ENCODE peak calls at places on chromosomes 4 and X, in six cellular contexts. One of them, this sample, is unnamed.

GRCh38 chrX:108945883-108946523 is 209.6 kb upstream of the IRS4 start:
- DNase-seq in upper lobe of left lung: no peak
- DNase-seq in kidney: no peak
- DNase-seq in PC-3: peak; percentile 20
- DNase-seq in lower lobe of right lung: no peak
- DNase-seq in RWPE2: no peak
- DNase-seq in this sample: no peak

GRCh38 chr4:154332681-154333421 is 158.7 kb downstream of the DCHS2 start:
- DNase-seq in kidney: peak; percentile 74
- DNase-seq in upper lobe of left lung: no peak
- DNase-seq in RWPE2: no peak
- DNase-seq in lower lobe of right lung: peak; percentile 48
- DNase-seq in PC-3: no peak
- DNase-seq in this sample: no peak

GRCh38 chr4:89590102-89590501 is 246.9 kb downstream of the SNCA start:
- DNase-seq in PC-3: no peak
- DNase-seq in lower lobe of right lung: no peak
- DNase-seq in upper lobe of left lung: no peak
- DNase-seq in kidney: no peak
- DNase-seq in RWPE2: no peak
- DNase-seq in this sample: no peak

GRCh38 chrX:49176421-49177326 is 5.0 kb downstream of the PLP2 start:
- DNase-seq in kidney: no peak
- DNase-seq in upper lobe of left lung: peak; percentile 49
- DNase-seq in lower lobe of right lung: peak; percentile 56
- DNase-seq in RWPE2: no peak
- DNase-seq in PC-3: no peak
- DNase-seq in this sample: no peak

GRCh38 chr4:21512351-21512750 is 436.2 kb downstream of the KCNIP4 start:
- DNase-seq in kidney: no peak
- DNase-seq in RWPE2: no peak
- DNase-seq in upper lobe of left lung: no peak
- DNase-seq in lower lobe of right lung: no peak
- DNase-seq in PC-3: peak; percentile 50
- DNase-seq in this sample: peak; percentile 13

GRCh38 chr4:145427221-145427620 is 54.4 kb upstream of the SMAD1 start:
- DNase-seq in lower lobe of right lung: no peak
- DNase-seq in kidney: no peak
- DNase-seq in RWPE2: no peak
- DNase-seq in upper lobe of left lung: no peak
- DNase-seq in PC-3: no peak
- DNase-seq in this sample: no peak

GRCh38 chrX:108516184-108516583 is 76.5 kb downstream of the COL4A5 start:
- DNase-seq in upper lobe of left lung: no peak
- DNase-seq in RWPE2: no peak
- DNase-seq in PC-3: no peak
- DNase-seq in kidney: no peak
- DNase-seq in lower lobe of right lung: no peak
- DNase-seq in this sample: no peak

GRCh38 chr4:182938213-182938645 is 21.0 kb upstream of the DCTD start:
- DNase-seq in upper lobe of left lung: peak; percentile 77
- DNase-seq in kidney: peak; percentile 82
- DNase-seq in RWPE2: no peak
- DNase-seq in PC-3: peak; percentile 75
- DNase-seq in lower lobe of right lung: peak; percentile 79
- DNase-seq in this sample: no peak

GRCh38 chrX:133645251-133645650 is 230.0 kb upstream of the GPC4 start:
- DNase-seq in lower lobe of right lung: no peak
- DNase-seq in RWPE2: no peak
- DNase-seq in kidney: no peak
- DNase-seq in upper lobe of left lung: no peak
- DNase-seq in PC-3: no peak
- DNase-seq in this sample: no peak

GRCh38 chrX:1933964-1934363 is 319.1 kb downstream of the ASMT start:
- DNase-seq in kidney: no peak
- DNase-seq in PC-3: no peak
- DNase-seq in lower lobe of right lung: no peak
- DNase-seq in upper lobe of left lung: no peak
- DNase-seq in RWPE2: no peak
- DNase-seq in this sample: no peak

GRCh38 chr4:51943221-51943620 is 76.9 kb downstream of the LRRC66 start:
- DNase-seq in kidney: no peak
- DNase-seq in RWPE2: no peak
- DNase-seq in PC-3: peak; percentile 88
- DNase-seq in lower lobe of right lung: no peak
- DNase-seq in upper lobe of left lung: no peak
- DNase-seq in this sample: peak; percentile 44

GRCh38 chr4:116302990-116303735 is 782.2 kb downstream of the TRAM1L1 start:
- DNase-seq in kidney: no peak
- DNase-seq in RWPE2: no peak
- DNase-seq in lower lobe of right lung: no peak
- DNase-seq in PC-3: no peak
- DNase-seq in upper lobe of left lung: no peak
- DNase-seq in this sample: no peak
- TF ChIP-seq CTCF in kidney: no peak
- TF ChIP-seq CTCF in RWPE2: no peak
- TF ChIP-seq CTCF in lower lobe of right lung: no peak
- TF ChIP-seq CTCF in PC-3: no peak
- TF ChIP-seq CTCF in upper lobe of left lung: no peak
- TF ChIP-seq CTCF in this sample: no peak

DNA sequence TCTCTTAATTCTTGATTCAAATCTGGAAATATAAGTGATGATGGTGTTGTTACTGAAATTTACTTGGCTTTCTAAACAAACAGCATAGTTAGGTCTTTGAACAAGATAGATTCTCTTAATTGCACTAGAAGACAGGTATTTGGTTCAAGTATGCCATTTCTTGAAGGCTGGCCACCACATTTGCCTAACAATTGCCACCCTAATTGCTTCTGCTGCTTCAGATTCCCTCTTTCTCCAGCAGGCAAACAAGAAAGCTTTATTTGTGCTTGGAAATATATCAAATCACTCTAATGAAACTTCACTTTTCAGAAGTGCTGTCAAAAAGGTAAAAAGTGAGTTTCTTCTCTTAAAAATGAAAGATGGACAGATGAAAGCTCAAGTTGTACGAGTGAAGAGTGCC is 418.6 kb downstream of the INPP4B start:
- DNase-seq in RWPE2: no peak
- DNase-seq in PC-3: no peak
- DNase-seq in upper lobe of left lung: no peak
- DNase-seq in lower lobe of right lung: no peak
- DNase-seq in kidney: no peak
- DNase-seq in this sample: no peak
- H3K4me3 ChIP-seq in RWPE2: no peak overlapping the region
- H3K4me3 ChIP-seq in PC-3: no peak overlapping the region
- H3K4me3 ChIP-seq in upper lobe of left lung: no peak overlapping the region
- H3K4me3 ChIP-seq in lower lobe of right lung: no peak overlapping the region
- H3K4me3 ChIP-seq in kidney: no peak overlapping the region
- H3K4me3 ChIP-seq in this sample: no peak overlapping the region

DNA sequence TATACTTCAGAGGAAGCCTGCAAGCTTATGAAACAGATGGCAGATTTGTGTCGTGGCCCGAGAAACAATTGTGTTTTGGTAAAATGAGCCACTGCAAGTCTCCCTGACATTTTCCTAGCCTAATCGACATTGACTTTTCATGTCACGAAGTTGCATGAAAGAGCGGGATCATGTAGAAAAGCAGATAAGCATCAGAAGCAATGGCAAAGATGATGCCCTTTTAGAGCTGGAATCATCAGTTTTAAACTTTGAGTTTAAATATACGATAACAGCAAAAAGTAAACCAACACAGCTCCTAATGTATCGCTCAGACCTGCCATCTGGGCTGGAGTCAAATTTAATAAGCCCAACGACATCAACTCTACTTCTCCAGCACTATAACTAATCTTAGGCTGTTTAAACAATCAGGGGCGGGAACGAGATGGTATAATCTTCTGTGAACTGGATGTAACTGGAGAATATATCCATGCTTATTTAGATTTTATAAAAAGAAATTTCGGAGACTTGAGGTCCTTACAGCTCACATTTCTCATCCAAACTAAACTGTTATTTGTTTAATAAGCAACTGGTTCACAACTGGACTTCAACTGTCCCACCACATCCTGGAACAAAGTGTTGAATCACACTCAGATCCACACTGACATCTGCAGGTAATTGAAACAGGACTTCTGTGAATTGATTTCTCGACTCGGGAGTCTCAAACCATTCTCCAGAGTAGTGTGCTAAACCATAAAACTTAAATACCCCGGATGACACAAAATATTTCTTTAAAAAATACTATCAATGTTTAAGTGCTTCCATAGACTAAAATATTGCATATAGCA is 95.1 kb upstream of the PLAC1 start:
- DNase-seq in PC-3: peak; percentile 79
- DNase-seq in kidney: no peak
- DNase-seq in lower lobe of right lung: no peak
- DNase-seq in upper lobe of left lung: no peak
- DNase-seq in RWPE2: no peak
- DNase-seq in this sample: peak; percentile 35
- TF ChIP-seq CTCF in PC-3: peak; percentile 73
- TF ChIP-seq CTCF in kidney: peak; percentile 22
- TF ChIP-seq CTCF in lower lobe of right lung: no peak
- TF ChIP-seq CTCF in upper lobe of left lung: no peak
- TF ChIP-seq CTCF in RWPE2: peak; percentile 68
- TF ChIP-seq CTCF in this sample: peak; percentile 42

GRCh38 chr4:85932371-85933305 is 427.2 kb downstream of the MAPK10 start:
- DNase-seq in lower lobe of right lung: no peak
- DNase-seq in RWPE2: no peak
- DNase-seq in kidney: peak; percentile 70
- DNase-seq in PC-3: no peak
- DNase-seq in upper lobe of left lung: peak; percentile 45
- DNase-seq in this sample: no peak
- H3K4me3 ChIP-seq in lower lobe of right lung: peak overlapping the region; percentile 38
- H3K4me3 ChIP-seq in RWPE2: no peak overlapping the region
- H3K4me3 ChIP-seq in kidney: peak overlapping the region; percentile 77
- H3K4me3 ChIP-seq in PC-3: no peak overlapping the region
- H3K4me3 ChIP-seq in upper lobe of left lung: no peak overlapping the region
- H3K4me3 ChIP-seq in this sample: no peak overlapping the region

GRCh38 chr4:121485190-121485804 is 104.5 kb upstream of the QRFPR start:
- DNase-seq in PC-3: no peak
- DNase-seq in upper lobe of left lung: no peak
- DNase-seq in lower lobe of right lung: no peak
- DNase-seq in RWPE2: no peak
- DNase-seq in kidney: no peak
- DNase-seq in this sample: no peak

GRCh38 chr4:121479801-121480200 is 99.0 kb upstream of the QRFPR start:
- DNase-seq in RWPE2: no peak
- DNase-seq in kidney: no peak
- DNase-seq in lower lobe of right lung: no peak
- DNase-seq in PC-3: peak; percentile 59
- DNase-seq in upper lobe of left lung: no peak
- DNase-seq in this sample: no peak

DNA sequence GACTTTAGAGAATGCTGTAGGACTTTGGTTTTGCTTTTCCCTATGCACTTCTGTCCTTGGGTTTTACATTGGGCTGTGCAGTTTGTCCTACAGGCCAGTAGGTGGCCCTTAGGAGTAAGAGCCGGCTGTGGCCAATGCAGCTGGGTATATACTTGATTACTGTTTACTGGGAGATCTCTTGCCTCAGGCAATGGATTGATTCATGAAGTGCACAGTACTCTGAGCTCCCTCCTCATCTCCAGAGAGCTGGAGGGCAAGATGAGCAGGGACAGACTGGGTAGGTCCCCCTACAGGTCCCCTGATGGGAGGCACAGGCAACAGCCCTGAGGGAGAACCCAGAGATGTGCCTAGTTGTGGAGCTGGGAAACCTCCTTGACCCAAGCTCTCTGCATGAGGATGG is 103.8 kb upstream of the QRFPR start:
- DNase-seq in lower lobe of right lung: peak; percentile 56
- DNase-seq in kidney: no peak
- DNase-seq in RWPE2: no peak
- DNase-seq in upper lobe of left lung: peak; percentile 50
- DNase-seq in PC-3: peak; percentile 60
- DNase-seq in this sample: peak; percentile 32
- TF ChIP-seq CTCF in lower lobe of right lung: peak; percentile 76
- TF ChIP-seq CTCF in kidney: peak; percentile 39
- TF ChIP-seq CTCF in RWPE2: peak; percentile 71
- TF ChIP-seq CTCF in upper lobe of left lung: peak; percentile 40
- TF ChIP-seq CTCF in PC-3: peak; percentile 75
- TF ChIP-seq CTCF in this sample: peak; percentile 93

GRCh38 chr4:76211769-76212168 is 1.9 kb downstream of the SCARB2 start:
- DNase-seq in PC-3: no peak
- DNase-seq in lower lobe of right lung: no peak
- DNase-seq in RWPE2: no peak
- DNase-seq in kidney: no peak
- DNase-seq in upper lobe of left lung: no peak
- DNase-seq in this sample: no peak

GRCh38 chr4:76212301-76212700 is 1.3 kb downstream of the SCARB2 start:
- DNase-seq in RWPE2: no peak
- DNase-seq in upper lobe of left lung: no peak
- DNase-seq in PC-3: no peak
- DNase-seq in lower lobe of right lung: no peak
- DNase-seq in kidney: no peak
- DNase-seq in this sample: no peak

GRCh38 chr4:76209876-76210275 is 3.7 kb downstream of the SCARB2 start:
- DNase-seq in upper lobe of left lung: no peak
- DNase-seq in lower lobe of right lung: no peak
- DNase-seq in kidney: no peak
- DNase-seq in PC-3: no peak
- DNase-seq in RWPE2: no peak
- DNase-seq in this sample: no peak

GRCh38 chr4:76208005-76208765 is 5.4 kb downstream of the SCARB2 start:
- DNase-seq in upper lobe of left lung: peak; percentile 91
- DNase-seq in lower lobe of right lung: peak; percentile 77
- DNase-seq in RWPE2: no peak
- DNase-seq in kidney: peak; percentile 91
- DNase-seq in PC-3: peak; percentile 72
- DNase-seq in this sample: peak; percentile 66

GRCh38 chr4:76210502-76210901 is 3.1 kb downstream of the SCARB2 start:
- DNase-seq in lower lobe of right lung: no peak
- DNase-seq in RWPE2: no peak
- DNase-seq in upper lobe of left lung: no peak
- DNase-seq in kidney: no peak
- DNase-seq in PC-3: no peak
- DNase-seq in this sample: no peak
- H3K4me3 ChIP-seq in lower lobe of right lung: peak overlapping the region; percentile 68
- H3K4me3 ChIP-seq in RWPE2: no peak overlapping the region
- H3K4me3 ChIP-seq in upper lobe of left lung: no peak overlapping the region
- H3K4me3 ChIP-seq in kidney: no peak overlapping the region
- H3K4me3 ChIP-seq in PC-3: peak overlapping the region; percentile 90
- H3K4me3 ChIP-seq in this sample: no peak overlapping the region

GRCh38 chr4:166501941-166502382 is 628.9 kb downstream of the TLL1 start:
- DNase-seq in kidney: no peak
- DNase-seq in PC-3: no peak
- DNase-seq in upper lobe of left lung: peak; percentile 21
- DNase-seq in lower lobe of right lung: no peak
- DNase-seq in RWPE2: no peak
- DNase-seq in this sample: no peak
- TF ChIP-seq CTCF in kidney: no peak
- TF ChIP-seq CTCF in PC-3: peak; percentile 39
- TF ChIP-seq CTCF in upper lobe of left lung: no peak
- TF ChIP-seq CTCF in lower lobe of right lung: peak; percentile 27
- TF ChIP-seq CTCF in RWPE2: peak; percentile 23
- TF ChIP-seq CTCF in this sample: peak; percentile 27

This sample was measured in AG09309.